ENCODE peak calls at places on chromosomes 6 and 20, in five cellular contexts. One of them, this sample, is unnamed.

GRCh38 chr20:57020364-57020763 is 246.1 kb downstream of the BMP7 start:
- DNase-seq in neural crest cell: no peak
- DNase-seq in brain microvascular endothelial cell: no peak
- DNase-seq in stimulated activated CD4-positive, alpha-beta T cell treated with anti-CD3 and anti-CD28 coated beads, Interleukin-15, amount 100 ng/mL, for 1 hour: no peak
- DNase-seq in ACHN: no peak
- DNase-seq in this sample: no peak

GRCh38 chr6:22764521-22764920 is 195.2 kb downstream of the HDGFL1 start:
- DNase-seq in neural crest cell: no peak
- DNase-seq in brain microvascular endothelial cell: no peak
- DNase-seq in stimulated activated CD4-positive, alpha-beta T cell treated with anti-CD3 and anti-CD28 coated beads, Interleukin-15, amount 100 ng/mL, for 1 hour: no peak
- DNase-seq in ACHN: no peak
- DNase-seq in this sample: peak

GRCh38 chr6:170135041-170135440 is 155.8 kb downstream of the DLL1 start:
- DNase-seq in neural crest cell: no peak
- DNase-seq in brain microvascular endothelial cell: no peak
- DNase-seq in stimulated activated CD4-positive, alpha-beta T cell treated with anti-CD3 and anti-CD28 coated beads, Interleukin-15, amount 100 ng/mL, for 1 hour: no peak
- DNase-seq in ACHN: no peak
- DNase-seq in this sample: no peak

GRCh38 chr6:47334334-47334733 is 24.6 kb upstream of the TNFRSF21 start:
- DNase-seq in neural crest cell: no peak
- DNase-seq in brain microvascular endothelial cell: no peak
- DNase-seq in stimulated activated CD4-positive, alpha-beta T cell treated with anti-CD3 and anti-CD28 coated beads, Interleukin-15, amount 100 ng/mL, for 1 hour: no peak
- DNase-seq in ACHN: no peak
- DNase-seq in this sample: no peak

GRCh38 chr6:31057426-31058003 is 47.2 kb downstream of the MUC22 start:
- DNase-seq in neural crest cell: no peak
- DNase-seq in brain microvascular endothelial cell: no peak
- DNase-seq in stimulated activated CD4-positive, alpha-beta T cell treated with anti-CD3 and anti-CD28 coated beads, Interleukin-15, amount 100 ng/mL, for 1 hour: no peak
- DNase-seq in ACHN: no peak
- DNase-seq in this sample: peak

GRCh38 chr6:143642403-143642802 is 35.4 kb upstream of the PHACTR2 start:
- DNase-seq in neural crest cell: no peak
- DNase-seq in brain microvascular endothelial cell: no peak
- DNase-seq in stimulated activated CD4-positive, alpha-beta T cell treated with anti-CD3 and anti-CD28 coated beads, Interleukin-15, amount 100 ng/mL, for 1 hour: no peak
- DNase-seq in ACHN: no peak
- DNase-seq in this sample: no peak

GRCh38 chr20:6711950-6712634 is 55.4 kb upstream of the BMP2 start:
- DNase-seq in neural crest cell: no peak
- DNase-seq in brain microvascular endothelial cell: no peak
- DNase-seq in stimulated activated CD4-positive, alpha-beta T cell treated with anti-CD3 and anti-CD28 coated beads, Interleukin-15, amount 100 ng/mL, for 1 hour: no peak
- DNase-seq in ACHN: no peak
- DNase-seq in this sample: no peak

GRCh38 chr6:3039384-3039783 is 28.9 kb upstream of the RIPK1 start:
- DNase-seq in neural crest cell: no peak
- DNase-seq in brain microvascular endothelial cell: no peak
- DNase-seq in stimulated activated CD4-positive, alpha-beta T cell treated with anti-CD3 and anti-CD28 coated beads, Interleukin-15, amount 100 ng/mL, for 1 hour: no peak
- DNase-seq in ACHN: no peak
- DNase-seq in this sample: no peak

GRCh38 chr6:1872649-1873131 is 263.0 kb downstream of the FOXC1 start:
- DNase-seq in neural crest cell: no peak
- DNase-seq in brain microvascular endothelial cell: peak
- DNase-seq in stimulated activated CD4-positive, alpha-beta T cell treated with anti-CD3 and anti-CD28 coated beads, Interleukin-15, amount 100 ng/mL, for 1 hour: no peak
- DNase-seq in ACHN: no peak
- DNase-seq in this sample: peak

GRCh38 chr6:166173292-166173951 is 5.8 kb upstream of the TBXT start:
- DNase-seq in neural crest cell: no peak
- DNase-seq in brain microvascular endothelial cell: no peak
- DNase-seq in stimulated activated CD4-positive, alpha-beta T cell treated with anti-CD3 and anti-CD28 coated beads, Interleukin-15, amount 100 ng/mL, for 1 hour: no peak
- DNase-seq in ACHN: no peak
- DNase-seq in this sample: no peak

GRCh38 chr20:3973705-3974104 is 41.7 kb downstream of the RNF24 start:
- DNase-seq in neural crest cell: no peak
- DNase-seq in brain microvascular endothelial cell: no peak
- DNase-seq in stimulated activated CD4-positive, alpha-beta T cell treated with anti-CD3 and anti-CD28 coated beads, Interleukin-15, amount 100 ng/mL, for 1 hour: no peak
- DNase-seq in ACHN: no peak
- DNase-seq in this sample: no peak

GRCh38 chr6:140485740-140486467 is 1111.5 kb upstream of the CITED2 start:
- DNase-seq in neural crest cell: no peak
- DNase-seq in brain microvascular endothelial cell: peak
- DNase-seq in stimulated activated CD4-positive, alpha-beta T cell treated with anti-CD3 and anti-CD28 coated beads, Interleukin-15, amount 100 ng/mL, for 1 hour: no peak
- DNase-seq in ACHN: peak
- DNase-seq in this sample: peak

GRCh38 chr20:11726021-11726420 is 191.7 kb upstream of the BTBD3 start:
- DNase-seq in neural crest cell: no peak
- DNase-seq in brain microvascular endothelial cell: peak
- DNase-seq in stimulated activated CD4-positive, alpha-beta T cell treated with anti-CD3 and anti-CD28 coated beads, Interleukin-15, amount 100 ng/mL, for 1 hour: no peak
- DNase-seq in ACHN: no peak
- DNase-seq in this sample: no peak

GRCh38 chr6:88952065-88952704 is 11.2 kb downstream of the RNGTT start:
- DNase-seq in neural crest cell: no peak
- DNase-seq in brain microvascular endothelial cell: peak
- DNase-seq in stimulated activated CD4-positive, alpha-beta T cell treated with anti-CD3 and anti-CD28 coated beads, Interleukin-15, amount 100 ng/mL, for 1 hour: no peak
- DNase-seq in ACHN: no peak
- DNase-seq in this sample: no peak

GRCh38 chr6:144186817-144187625 is 36.7 kb downstream of the STX11 start:
- DNase-seq in neural crest cell: no peak
- DNase-seq in brain microvascular endothelial cell: no peak
- DNase-seq in stimulated activated CD4-positive, alpha-beta T cell treated with anti-CD3 and anti-CD28 coated beads, Interleukin-15, amount 100 ng/mL, for 1 hour: no peak
- DNase-seq in ACHN: no peak
- DNase-seq in this sample: no peak

GRCh38 chr6:15158821-15159619 is 86.8 kb upstream of the JARID2 start:
- DNase-seq in neural crest cell: no peak
- DNase-seq in brain microvascular endothelial cell: no peak
- DNase-seq in stimulated activated CD4-positive, alpha-beta T cell treated with anti-CD3 and anti-CD28 coated beads, Interleukin-15, amount 100 ng/mL, for 1 hour: no peak
- DNase-seq in ACHN: no peak
- DNase-seq in this sample: no peak

GRCh38 chr6:21914121-21914973 is 320.8 kb downstream of the SOX4 start:
- DNase-seq in neural crest cell: no peak
- DNase-seq in brain microvascular endothelial cell: peak
- DNase-seq in stimulated activated CD4-positive, alpha-beta T cell treated with anti-CD3 and anti-CD28 coated beads, Interleukin-15, amount 100 ng/mL, for 1 hour: peak
- DNase-seq in ACHN: peak
- DNase-seq in this sample: peak

GRCh38 chr6:110039996-110040383 is 61.9 kb downstream of the GPR6 start:
- DNase-seq in neural crest cell: no peak
- DNase-seq in brain microvascular endothelial cell: peak
- DNase-seq in stimulated activated CD4-positive, alpha-beta T cell treated with anti-CD3 and anti-CD28 coated beads, Interleukin-15, amount 100 ng/mL, for 1 hour: peak
- DNase-seq in ACHN: peak
- DNase-seq in this sample: peak

GRCh38 chr6:87829622-87830121 is 127.6 kb upstream of the AKIRIN2 start:
- DNase-seq in neural crest cell: no peak
- DNase-seq in brain microvascular endothelial cell: no peak
- DNase-seq in stimulated activated CD4-positive, alpha-beta T cell treated with anti-CD3 and anti-CD28 coated beads, Interleukin-15, amount 100 ng/mL, for 1 hour: no peak
- DNase-seq in ACHN: no peak
- DNase-seq in this sample: no peak

This sample was measured in astrocyte.